ENCODE peak calls at places on chromosomes 5 and 9, in ten cellular contexts. One of them, this sample, is unnamed.

GRCh38 chr5:944992-945685 is 52.5 kb downstream of the TRIP13 start:
- DNase-seq in GM23248: no peak
- DNase-seq in cardiac fibroblast: no peak
- DNase-seq in foreskin fibroblast: no peak
- DNase-seq in cardiac muscle cell: no peak
- DNase-seq in tibial nerve: no peak
- DNase-seq in AG10803: no peak
- DNase-seq in brain microvascular endothelial cell: no peak
- DNase-seq in CD4-positive, alpha-beta memory T cell: no peak
- DNase-seq in A549: no peak
- DNase-seq in this sample: no peak

GRCh38 chr5:150036513-150036912 is 36.0 kb downstream of the HMGXB3 start:
- DNase-seq in AG10803: peak; percentile 96
- DNase-seq in CD4-positive, alpha-beta memory T cell: no peak
- DNase-seq in A549: peak; percentile 58
- DNase-seq in cardiac fibroblast: peak; percentile 98
- DNase-seq in cardiac muscle cell: peak; percentile 93
- DNase-seq in brain microvascular endothelial cell: peak; percentile 99
- DNase-seq in GM23248: peak; percentile 99
- DNase-seq in foreskin fibroblast: peak; percentile 94
- DNase-seq in tibial nerve: no peak
- DNase-seq in this sample: peak; percentile 94

GRCh38 chr5:117103703-117104102 is 529.1 kb upstream of the SEMA6A start:
- DNase-seq in cardiac fibroblast: no peak
- DNase-seq in A549: no peak
- DNase-seq in foreskin fibroblast: no peak
- DNase-seq in brain microvascular endothelial cell: no peak
- DNase-seq in GM23248: no peak
- DNase-seq in CD4-positive, alpha-beta memory T cell: no peak
- DNase-seq in tibial nerve: no peak
- DNase-seq in AG10803: no peak
- DNase-seq in cardiac muscle cell: no peak
- DNase-seq in this sample: no peak

GRCh38 chr5:157100140-157100679 is 8.6 kb downstream of the HAVCR2 start:
- DNase-seq in AG10803: peak; percentile 61
- DNase-seq in CD4-positive, alpha-beta memory T cell: no peak
- DNase-seq in cardiac fibroblast: peak; percentile 53
- DNase-seq in cardiac muscle cell: peak; percentile 33
- DNase-seq in GM23248: peak; percentile 87
- DNase-seq in A549: no peak
- DNase-seq in brain microvascular endothelial cell: peak; percentile 4
- DNase-seq in foreskin fibroblast: peak; percentile 68
- DNase-seq in tibial nerve: no peak
- DNase-seq in this sample: peak; percentile 27

GRCh38 chr5:148482697-148483462 is 99.1 kb downstream of the FBXO38 start:
- DNase-seq in cardiac muscle cell: peak; percentile 74
- DNase-seq in foreskin fibroblast: peak; percentile 66
- DNase-seq in A549: peak; percentile 69
- DNase-seq in CD4-positive, alpha-beta memory T cell: peak; percentile 51
- DNase-seq in brain microvascular endothelial cell: peak; percentile 25
- DNase-seq in AG10803: peak; percentile 40
- DNase-seq in cardiac fibroblast: peak; percentile 77
- DNase-seq in tibial nerve: peak; percentile 17
- DNase-seq in GM23248: peak; percentile 72
- DNase-seq in this sample: peak; percentile 59

GRCh38 chr5:140228364-140228837 is 53.4 kb downstream of the CYSTM1 start:
- DNase-seq in AG10803: no peak
- DNase-seq in tibial nerve: no peak
- DNase-seq in brain microvascular endothelial cell: no peak
- DNase-seq in foreskin fibroblast: no peak
- DNase-seq in CD4-positive, alpha-beta memory T cell: no peak
- DNase-seq in GM23248: no peak
- DNase-seq in A549: no peak
- DNase-seq in cardiac fibroblast: no peak
- DNase-seq in cardiac muscle cell: no peak
- DNase-seq in this sample: no peak

GRCh38 chr5:148844433-148845279 is 18.2 kb downstream of the ADRB2 start:
- DNase-seq in cardiac muscle cell: no peak
- DNase-seq in brain microvascular endothelial cell: no peak
- DNase-seq in GM23248: no peak
- DNase-seq in foreskin fibroblast: no peak
- DNase-seq in cardiac fibroblast: no peak
- DNase-seq in CD4-positive, alpha-beta memory T cell: peak; percentile 42
- DNase-seq in tibial nerve: no peak
- DNase-seq in A549: no peak
- DNase-seq in AG10803: no peak
- DNase-seq in this sample: no peak

GRCh38 chr5:148125641-148126040 is 42.7 kb upstream of the SPINK14 start:
- DNase-seq in cardiac muscle cell: peak; percentile 6
- DNase-seq in brain microvascular endothelial cell: no peak
- DNase-seq in AG10803: no peak
- DNase-seq in CD4-positive, alpha-beta memory T cell: no peak
- DNase-seq in cardiac fibroblast: peak; percentile 27
- DNase-seq in A549: no peak
- DNase-seq in GM23248: peak; percentile 39
- DNase-seq in foreskin fibroblast: no peak
- DNase-seq in tibial nerve: no peak
- DNase-seq in this sample: peak; percentile 8

GRCh38 chr5:108727154-108727638 is 20.5 kb upstream of the FER start:
- DNase-seq in AG10803: peak; percentile 54
- DNase-seq in cardiac muscle cell: peak; percentile 36
- DNase-seq in A549: no peak
- DNase-seq in GM23248: peak; percentile 63
- DNase-seq in CD4-positive, alpha-beta memory T cell: no peak
- DNase-seq in cardiac fibroblast: no peak
- DNase-seq in foreskin fibroblast: peak; percentile 75
- DNase-seq in brain microvascular endothelial cell: no peak
- DNase-seq in tibial nerve: no peak
- DNase-seq in this sample: peak; percentile 39

GRCh38 chr5:154753792-154754191 is 1.4 kb upstream of the LARP1 start:
- DNase-seq in brain microvascular endothelial cell: peak; percentile 86
- DNase-seq in AG10803: peak; percentile 98
- DNase-seq in CD4-positive, alpha-beta memory T cell: no peak
- DNase-seq in GM23248: peak; percentile 98
- DNase-seq in cardiac fibroblast: peak; percentile 88
- DNase-seq in cardiac muscle cell: peak; percentile 96
- DNase-seq in foreskin fibroblast: peak; percentile 95
- DNase-seq in tibial nerve: peak; percentile 48
- DNase-seq in A549: no peak
- DNase-seq in this sample: peak; percentile 99

GRCh38 chr5:139108056-139108811 is 89.9 kb downstream of the SIL1 start:
- DNase-seq in tibial nerve: no peak
- DNase-seq in AG10803: peak; percentile 6
- DNase-seq in CD4-positive, alpha-beta memory T cell: no peak
- DNase-seq in foreskin fibroblast: peak; percentile 37
- DNase-seq in cardiac fibroblast: no peak
- DNase-seq in cardiac muscle cell: peak; percentile 26
- DNase-seq in brain microvascular endothelial cell: peak; percentile 21
- DNase-seq in GM23248: peak; percentile 34
- DNase-seq in A549: no peak
- DNase-seq in this sample: peak; percentile 42

GRCh38 chr5:40578501-40579451 is 100.9 kb upstream of the PTGER4 start:
- DNase-seq in brain microvascular endothelial cell: peak; percentile 48
- DNase-seq in foreskin fibroblast: peak; percentile 42
- DNase-seq in AG10803: no peak
- DNase-seq in GM23248: peak; percentile 25
- DNase-seq in cardiac fibroblast: peak; percentile 83
- DNase-seq in CD4-positive, alpha-beta memory T cell: no peak
- DNase-seq in A549: no peak
- DNase-seq in cardiac muscle cell: peak; percentile 35
- DNase-seq in tibial nerve: no peak
- DNase-seq in this sample: no peak

GRCh38 chr9:16545639-16546038 is 324.8 kb downstream of the BNC2 start:
- DNase-seq in brain microvascular endothelial cell: no peak
- DNase-seq in AG10803: no peak
- DNase-seq in CD4-positive, alpha-beta memory T cell: no peak
- DNase-seq in cardiac fibroblast: no peak
- DNase-seq in tibial nerve: no peak
- DNase-seq in cardiac muscle cell: no peak
- DNase-seq in foreskin fibroblast: no peak
- DNase-seq in GM23248: no peak
- DNase-seq in A549: no peak
- DNase-seq in this sample: no peak

GRCh38 chr9:90559075-90560073 is 83.2 kb downstream of the DIRAS2 start:
- DNase-seq in foreskin fibroblast: no peak
- DNase-seq in tibial nerve: no peak
- DNase-seq in GM23248: no peak
- DNase-seq in A549: no peak
- DNase-seq in CD4-positive, alpha-beta memory T cell: no peak
- DNase-seq in cardiac fibroblast: no peak
- DNase-seq in AG10803: no peak
- DNase-seq in brain microvascular endothelial cell: peak; percentile 25
- DNase-seq in cardiac muscle cell: no peak
- DNase-seq in this sample: no peak

DNA sequence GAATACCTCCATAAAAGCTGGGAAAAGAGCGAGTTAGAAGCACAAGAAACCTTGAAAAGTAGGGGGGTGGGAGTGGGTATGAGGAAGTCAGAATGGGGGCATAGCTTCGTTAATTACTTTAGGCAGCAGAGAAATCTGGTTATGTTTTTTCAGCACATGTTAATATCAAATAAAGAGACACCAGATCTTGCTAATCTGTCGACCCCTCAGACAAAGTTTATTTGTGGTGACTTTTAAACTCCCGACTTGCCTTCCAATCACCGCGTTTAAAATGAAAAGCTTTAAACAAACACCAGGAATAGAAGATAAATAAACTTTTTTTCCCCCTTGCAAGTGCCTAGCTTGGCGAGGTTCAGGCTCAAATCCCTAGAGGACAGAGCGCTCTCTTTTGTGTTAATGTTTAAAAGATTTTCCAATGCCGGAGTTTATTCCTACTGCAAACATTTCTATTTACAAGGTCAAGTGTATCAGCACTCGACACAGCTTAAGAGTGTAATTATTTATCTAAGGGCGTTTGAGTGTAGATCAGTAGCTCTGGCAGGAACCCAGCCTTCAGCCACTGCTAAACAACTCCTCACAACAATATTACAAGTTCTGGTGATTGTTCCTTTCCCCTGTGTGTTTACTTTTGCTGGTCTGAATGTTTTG is 4.0 kb downstream of the GAS1 start:
- DNase-seq in cardiac fibroblast: no peak
- DNase-seq in A549: no peak
- DNase-seq in AG10803: peak; percentile 66
- DNase-seq in brain microvascular endothelial cell: no peak
- DNase-seq in tibial nerve: no peak
- DNase-seq in foreskin fibroblast: peak; percentile 24
- DNase-seq in CD4-positive, alpha-beta memory T cell: no peak
- DNase-seq in GM23248: peak; percentile 21
- DNase-seq in cardiac muscle cell: peak; percentile 87
- DNase-seq in this sample: peak; percentile 71
- H3K4me3 ChIP-seq in cardiac fibroblast: peak overlapping the region; percentile 88
- H3K4me3 ChIP-seq in A549: no peak overlapping the region
- H3K4me3 ChIP-seq in AG10803: peak overlapping the region; percentile 97
- H3K4me3 ChIP-seq in brain microvascular endothelial cell: no peak overlapping the region
- H3K4me3 ChIP-seq in tibial nerve: no peak overlapping the region
- H3K4me3 ChIP-seq in foreskin fibroblast: peak overlapping the region; percentile 98
- H3K4me3 ChIP-seq in CD4-positive, alpha-beta memory T cell: no peak overlapping the region
- H3K4me3 ChIP-seq in GM23248: peak overlapping the region; percentile 80
- H3K4me3 ChIP-seq in cardiac muscle cell: no peak overlapping the region
- H3K4me3 ChIP-seq in this sample: peak overlapping the region; percentile 92

DNA sequence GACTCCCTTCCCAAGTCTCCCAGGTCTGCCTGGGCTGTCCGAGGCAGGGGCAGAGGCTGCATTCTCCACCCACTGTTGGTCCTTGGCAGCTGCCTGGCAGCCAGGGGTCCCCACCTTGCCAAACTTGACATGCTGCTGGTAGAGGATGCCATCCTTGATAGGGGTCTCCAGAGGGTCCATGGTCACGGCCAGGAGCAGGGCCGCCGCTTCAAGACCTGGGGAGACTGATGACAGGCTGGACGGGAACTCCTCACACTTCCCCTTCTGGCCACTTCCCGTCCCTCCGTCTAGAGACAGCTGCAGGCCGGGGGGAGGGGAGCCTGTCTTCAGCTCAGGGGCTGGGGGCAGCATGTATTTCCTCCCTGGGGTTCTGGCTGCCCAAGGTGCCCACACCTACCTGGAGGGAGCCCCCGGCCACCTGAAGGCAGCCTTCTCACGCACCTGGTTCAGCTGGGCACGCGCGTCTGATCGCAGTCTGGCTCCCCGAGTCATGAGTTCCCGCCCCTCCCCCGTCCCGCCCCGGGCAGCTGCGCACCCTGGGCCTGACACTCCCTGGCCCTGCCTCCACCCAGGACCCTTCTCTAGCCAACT is at the start of gene DOK3:
- DNase-seq in foreskin fibroblast: no peak
- DNase-seq in tibial nerve: no peak
- DNase-seq in A549: no peak
- DNase-seq in CD4-positive, alpha-beta memory T cell: no peak
- DNase-seq in cardiac muscle cell: no peak
- DNase-seq in brain microvascular endothelial cell: no peak
- DNase-seq in AG10803: no peak
- DNase-seq in cardiac fibroblast: no peak
- DNase-seq in GM23248: no peak
- DNase-seq in this sample: no peak
- H3K4me3 ChIP-seq in foreskin fibroblast: no peak within 1 kb of the TSS
- H3K4me3 ChIP-seq in tibial nerve: peak within 1 kb of the TSS; percentile 20
- H3K4me3 ChIP-seq in A549: no peak within 1 kb of the TSS
- H3K4me3 ChIP-seq in CD4-positive, alpha-beta memory T cell: no peak within 1 kb of the TSS
- H3K4me3 ChIP-seq in cardiac muscle cell: no peak within 1 kb of the TSS
- H3K4me3 ChIP-seq in brain microvascular endothelial cell: no peak within 1 kb of the TSS
- H3K4me3 ChIP-seq in AG10803: no peak within 1 kb of the TSS
- H3K4me3 ChIP-seq in cardiac fibroblast: no peak within 1 kb of the TSS
- H3K4me3 ChIP-seq in GM23248: no peak within 1 kb of the TSS
- H3K4me3 ChIP-seq in this sample: no peak within 1 kb of the TSS

GRCh38 chr5:170278611-170279500 is 18.7 kb downstream of the LCP2 start:
- DNase-seq in foreskin fibroblast: no peak
- DNase-seq in GM23248: no peak
- DNase-seq in brain microvascular endothelial cell: no peak
- DNase-seq in tibial nerve: no peak
- DNase-seq in cardiac fibroblast: no peak
- DNase-seq in cardiac muscle cell: peak; percentile 12
- DNase-seq in A549: no peak
- DNase-seq in AG10803: no peak
- DNase-seq in CD4-positive, alpha-beta memory T cell: peak; percentile 90
- DNase-seq in this sample: no peak
- H3K4me3 ChIP-seq in foreskin fibroblast: no peak overlapping the region
- H3K4me3 ChIP-seq in GM23248: no peak overlapping the region
- H3K4me3 ChIP-seq in brain microvascular endothelial cell: no peak overlapping the region
- H3K4me3 ChIP-seq in tibial nerve: no peak overlapping the region
- H3K4me3 ChIP-seq in cardiac fibroblast: no peak overlapping the region
- H3K4me3 ChIP-seq in cardiac muscle cell: no peak overlapping the region
- H3K4me3 ChIP-seq in A549: no peak overlapping the region
- H3K4me3 ChIP-seq in AG10803: no peak overlapping the region
- H3K4me3 ChIP-seq in CD4-positive, alpha-beta memory T cell: no peak overlapping the region
- H3K4me3 ChIP-seq in this sample: no peak overlapping the region

DNA sequence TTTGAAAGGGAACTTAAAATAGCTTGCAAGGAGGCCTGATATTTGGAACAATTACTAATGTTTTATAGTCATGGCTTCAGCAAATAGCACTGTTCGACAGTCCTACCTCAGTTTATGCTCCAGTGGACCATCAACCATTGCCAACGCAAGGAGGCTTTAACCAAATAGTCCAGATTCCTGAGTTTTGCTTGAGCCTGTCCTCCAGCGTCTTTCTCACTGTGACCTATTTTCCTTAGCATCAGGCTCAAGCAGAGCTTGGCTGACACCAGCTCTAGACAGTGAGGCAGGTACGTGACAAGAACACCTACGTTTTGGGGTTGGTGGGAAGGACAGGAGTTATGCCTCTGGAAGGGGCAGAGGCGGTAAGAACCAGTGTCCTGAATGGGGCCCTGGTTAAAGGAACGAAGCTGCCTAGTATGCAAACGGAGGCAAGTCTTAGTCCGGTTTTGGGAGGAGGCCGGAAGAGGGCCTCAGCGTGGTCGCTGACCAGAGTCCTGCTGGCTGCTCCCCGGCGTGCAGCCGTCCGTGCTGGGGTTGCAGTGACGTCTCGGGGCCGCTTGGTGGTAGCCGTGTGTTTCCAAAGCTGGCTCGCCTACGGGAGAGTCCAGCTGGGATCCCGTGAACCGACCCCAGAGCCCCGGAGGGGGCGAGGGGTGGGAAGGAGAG is 998 bp upstream of the FGF18 start:
- DNase-seq in cardiac muscle cell: peak; percentile 88
- DNase-seq in brain microvascular endothelial cell: peak; percentile 79
- DNase-seq in GM23248: peak; percentile 94
- DNase-seq in CD4-positive, alpha-beta memory T cell: peak; percentile 37
- DNase-seq in foreskin fibroblast: peak; percentile 94
- DNase-seq in cardiac fibroblast: peak; percentile 85
- DNase-seq in AG10803: peak; percentile 77
- DNase-seq in tibial nerve: peak; percentile 62
- DNase-seq in A549: peak; percentile 96
- DNase-seq in this sample: peak; percentile 82
- H3K4me3 ChIP-seq in cardiac muscle cell: peak overlapping the region; percentile 99
- H3K4me3 ChIP-seq in brain microvascular endothelial cell: peak overlapping the region; percentile 40
- H3K4me3 ChIP-seq in GM23248: peak overlapping the region; percentile 63
- H3K4me3 ChIP-seq in CD4-positive, alpha-beta memory T cell: peak overlapping the region; percentile 11
- H3K4me3 ChIP-seq in foreskin fibroblast: peak overlapping the region; percentile 57
- H3K4me3 ChIP-seq in cardiac fibroblast: peak overlapping the region; percentile 35
- H3K4me3 ChIP-seq in AG10803: peak overlapping the region; percentile 47
- H3K4me3 ChIP-seq in tibial nerve: peak overlapping the region; percentile 30
- H3K4me3 ChIP-seq in A549: peak overlapping the region; percentile 51
- H3K4me3 ChIP-seq in this sample: peak overlapping the region; percentile 49

This sample was measured in fibroblast of the aortic adventitia.